ENCODE peak calls at places on chromosomes 1 and 21, in nine cellular contexts. One of them, this sample, is unnamed.
A peak's percentile ranks its signal among the peaks of the same experiment; 100 is the strongest.

GRCh38 chr1:7644906-7645750 is 126.0 kb upstream of the VAMP3 start:
- DNase-seq in NCI-H524: peak; percentile 81
- DNase-seq in activated T-cell treated with anti-CD3 and anti-CD28 coated beads, Interleukin-2, amount 50 U/mL, for 1 hour: no peak
- DNase-seq in LoVo: no peak
- DNase-seq in tibial artery: no peak
- DNase-seq in CD4-positive, alpha-beta memory T cell: no peak
- DNase-seq in nephron progenitor cell: no peak
- DNase-seq in stimulated activated CD4-positive, alpha-beta T cell treated with anti-CD3 and anti-CD28 coated beads, Interleukin-1b, Interleukin-23, amount 100 ng/mL, for 24 hours: no peak
- DNase-seq in IMR-90: peak; percentile 70
- DNase-seq in this sample: no peak

GRCh38 chr1:162248854-162249535 is 127.7 kb downstream of the SPATA46 start:
- DNase-seq in LoVo: no peak
- DNase-seq in CD4-positive, alpha-beta memory T cell: no peak
- DNase-seq in nephron progenitor cell: no peak
- DNase-seq in IMR-90: no peak
- DNase-seq in activated T-cell treated with anti-CD3 and anti-CD28 coated beads, Interleukin-2, amount 50 U/mL, for 1 hour: no peak
- DNase-seq in stimulated activated CD4-positive, alpha-beta T cell treated with anti-CD3 and anti-CD28 coated beads, Interleukin-1b, Interleukin-23, amount 100 ng/mL, for 24 hours: no peak
- DNase-seq in NCI-H524: no peak
- DNase-seq in tibial artery: no peak
- DNase-seq in this sample: no peak

GRCh38 chr1:38030596-38031512 is 15.7 kb downstream of the POU3F1 start:
- DNase-seq in LoVo: no peak
- DNase-seq in stimulated activated CD4-positive, alpha-beta T cell treated with anti-CD3 and anti-CD28 coated beads, Interleukin-1b, Interleukin-23, amount 100 ng/mL, for 24 hours: no peak
- DNase-seq in tibial artery: no peak
- DNase-seq in NCI-H524: no peak
- DNase-seq in nephron progenitor cell: no peak
- DNase-seq in CD4-positive, alpha-beta memory T cell: no peak
- DNase-seq in IMR-90: no peak
- DNase-seq in activated T-cell treated with anti-CD3 and anti-CD28 coated beads, Interleukin-2, amount 50 U/mL, for 1 hour: no peak
- DNase-seq in this sample: no peak

GRCh38 chr1:66316464-66317155 is 217.3 kb upstream of the SGIP1 start:
- DNase-seq in nephron progenitor cell: no peak
- DNase-seq in LoVo: no peak
- DNase-seq in activated T-cell treated with anti-CD3 and anti-CD28 coated beads, Interleukin-2, amount 50 U/mL, for 1 hour: no peak
- DNase-seq in stimulated activated CD4-positive, alpha-beta T cell treated with anti-CD3 and anti-CD28 coated beads, Interleukin-1b, Interleukin-23, amount 100 ng/mL, for 24 hours: no peak
- DNase-seq in IMR-90: peak; percentile 23
- DNase-seq in NCI-H524: no peak
- DNase-seq in tibial artery: no peak
- DNase-seq in CD4-positive, alpha-beta memory T cell: no peak
- DNase-seq in this sample: peak; percentile 14

GRCh38 chr1:202578001-202578500 is 132.2 kb downstream of the SYT2 start:
- DNase-seq in stimulated activated CD4-positive, alpha-beta T cell treated with anti-CD3 and anti-CD28 coated beads, Interleukin-1b, Interleukin-23, amount 100 ng/mL, for 24 hours: no peak
- DNase-seq in NCI-H524: peak; percentile 29
- DNase-seq in IMR-90: peak; percentile 87
- DNase-seq in LoVo: no peak
- DNase-seq in nephron progenitor cell: no peak
- DNase-seq in activated T-cell treated with anti-CD3 and anti-CD28 coated beads, Interleukin-2, amount 50 U/mL, for 1 hour: no peak
- DNase-seq in CD4-positive, alpha-beta memory T cell: no peak
- DNase-seq in tibial artery: no peak
- DNase-seq in this sample: no peak

GRCh38 chr1:31581821-31582810 is 5.8 kb downstream of the TINAGL1 start:
- DNase-seq in CD4-positive, alpha-beta memory T cell: no peak
- DNase-seq in stimulated activated CD4-positive, alpha-beta T cell treated with anti-CD3 and anti-CD28 coated beads, Interleukin-1b, Interleukin-23, amount 100 ng/mL, for 24 hours: no peak
- DNase-seq in LoVo: peak; percentile 63
- DNase-seq in activated T-cell treated with anti-CD3 and anti-CD28 coated beads, Interleukin-2, amount 50 U/mL, for 1 hour: no peak
- DNase-seq in IMR-90: no peak
- DNase-seq in tibial artery: no peak
- DNase-seq in nephron progenitor cell: no peak
- DNase-seq in NCI-H524: no peak
- DNase-seq in this sample: no peak

GRCh38 chr1:160797861-160798273 is 1.9 kb downstream of the LY9 start:
- DNase-seq in LoVo: no peak
- DNase-seq in tibial artery: no peak
- DNase-seq in IMR-90: no peak
- DNase-seq in CD4-positive, alpha-beta memory T cell: peak; percentile 75
- DNase-seq in stimulated activated CD4-positive, alpha-beta T cell treated with anti-CD3 and anti-CD28 coated beads, Interleukin-1b, Interleukin-23, amount 100 ng/mL, for 24 hours: no peak
- DNase-seq in nephron progenitor cell: no peak
- DNase-seq in activated T-cell treated with anti-CD3 and anti-CD28 coated beads, Interleukin-2, amount 50 U/mL, for 1 hour: peak; percentile 59
- DNase-seq in NCI-H524: no peak
- DNase-seq in this sample: peak; percentile 71

GRCh38 chr1:245380790-245381535 is 226.2 kb downstream of the KIF26B start:
- DNase-seq in IMR-90: no peak
- DNase-seq in activated T-cell treated with anti-CD3 and anti-CD28 coated beads, Interleukin-2, amount 50 U/mL, for 1 hour: no peak
- DNase-seq in tibial artery: no peak
- DNase-seq in LoVo: no peak
- DNase-seq in CD4-positive, alpha-beta memory T cell: no peak
- DNase-seq in nephron progenitor cell: no peak
- DNase-seq in stimulated activated CD4-positive, alpha-beta T cell treated with anti-CD3 and anti-CD28 coated beads, Interleukin-1b, Interleukin-23, amount 100 ng/mL, for 24 hours: no peak
- DNase-seq in NCI-H524: no peak
- DNase-seq in this sample: no peak

GRCh38 chr21:33458861-33459260 is 20.9 kb downstream of the TMEM50B start:
- DNase-seq in IMR-90: peak; percentile 19
- DNase-seq in activated T-cell treated with anti-CD3 and anti-CD28 coated beads, Interleukin-2, amount 50 U/mL, for 1 hour: no peak
- DNase-seq in nephron progenitor cell: no peak
- DNase-seq in stimulated activated CD4-positive, alpha-beta T cell treated with anti-CD3 and anti-CD28 coated beads, Interleukin-1b, Interleukin-23, amount 100 ng/mL, for 24 hours: no peak
- DNase-seq in NCI-H524: no peak
- DNase-seq in CD4-positive, alpha-beta memory T cell: no peak
- DNase-seq in tibial artery: no peak
- DNase-seq in LoVo: no peak
- DNase-seq in this sample: no peak

GRCh38 chr1:150613061-150613920 is 16.1 kb downstream of the ENSA start:
- DNase-seq in nephron progenitor cell: no peak
- DNase-seq in activated T-cell treated with anti-CD3 and anti-CD28 coated beads, Interleukin-2, amount 50 U/mL, for 1 hour: no peak
- DNase-seq in CD4-positive, alpha-beta memory T cell: peak; percentile 46
- DNase-seq in LoVo: peak; percentile 84
- DNase-seq in stimulated activated CD4-positive, alpha-beta T cell treated with anti-CD3 and anti-CD28 coated beads, Interleukin-1b, Interleukin-23, amount 100 ng/mL, for 24 hours: no peak
- DNase-seq in tibial artery: no peak
- DNase-seq in IMR-90: peak; percentile 98
- DNase-seq in NCI-H524: no peak
- DNase-seq in this sample: peak; percentile 44

GRCh38 chr1:225554216-225554812 is 98.6 kb downstream of the ENAH start:
- DNase-seq in CD4-positive, alpha-beta memory T cell: peak; percentile 19
- DNase-seq in NCI-H524: no peak
- DNase-seq in tibial artery: no peak
- DNase-seq in stimulated activated CD4-positive, alpha-beta T cell treated with anti-CD3 and anti-CD28 coated beads, Interleukin-1b, Interleukin-23, amount 100 ng/mL, for 24 hours: no peak
- DNase-seq in LoVo: peak; percentile 27
- DNase-seq in activated T-cell treated with anti-CD3 and anti-CD28 coated beads, Interleukin-2, amount 50 U/mL, for 1 hour: no peak
- DNase-seq in IMR-90: peak; percentile 44
- DNase-seq in nephron progenitor cell: no peak
- DNase-seq in this sample: peak; percentile 11

GRCh38 chr1:218865591-218865990 is 308.1 kb upstream of the LYPLAL1 start:
- DNase-seq in activated T-cell treated with anti-CD3 and anti-CD28 coated beads, Interleukin-2, amount 50 U/mL, for 1 hour: no peak
- DNase-seq in nephron progenitor cell: no peak
- DNase-seq in LoVo: no peak
- DNase-seq in IMR-90: peak; percentile 47
- DNase-seq in stimulated activated CD4-positive, alpha-beta T cell treated with anti-CD3 and anti-CD28 coated beads, Interleukin-1b, Interleukin-23, amount 100 ng/mL, for 24 hours: no peak
- DNase-seq in CD4-positive, alpha-beta memory T cell: no peak
- DNase-seq in tibial artery: no peak
- DNase-seq in NCI-H524: no peak
- DNase-seq in this sample: no peak

GRCh38 chr1:186753241-186753640 is 73.0 kb upstream of the PTGS2 start:
- DNase-seq in activated T-cell treated with anti-CD3 and anti-CD28 coated beads, Interleukin-2, amount 50 U/mL, for 1 hour: no peak
- DNase-seq in stimulated activated CD4-positive, alpha-beta T cell treated with anti-CD3 and anti-CD28 coated beads, Interleukin-1b, Interleukin-23, amount 100 ng/mL, for 24 hours: no peak
- DNase-seq in LoVo: no peak
- DNase-seq in CD4-positive, alpha-beta memory T cell: no peak
- DNase-seq in nephron progenitor cell: no peak
- DNase-seq in tibial artery: no peak
- DNase-seq in IMR-90: peak; percentile 6
- DNase-seq in NCI-H524: no peak
- DNase-seq in this sample: no peak

GRCh38 chr1:9671377-9672140 is 20.0 kb downstream of the PIK3CD start:
- DNase-seq in CD4-positive, alpha-beta memory T cell: no peak
- DNase-seq in activated T-cell treated with anti-CD3 and anti-CD28 coated beads, Interleukin-2, amount 50 U/mL, for 1 hour: no peak
- DNase-seq in nephron progenitor cell: no peak
- DNase-seq in LoVo: peak; percentile 41
- DNase-seq in tibial artery: no peak
- DNase-seq in stimulated activated CD4-positive, alpha-beta T cell treated with anti-CD3 and anti-CD28 coated beads, Interleukin-1b, Interleukin-23, amount 100 ng/mL, for 24 hours: no peak
- DNase-seq in IMR-90: peak; percentile 84
- DNase-seq in NCI-H524: no peak
- DNase-seq in this sample: no peak

GRCh38 chr1:153357853-153358690 is at the start of gene S100A9:
- DNase-seq in IMR-90: no peak
- DNase-seq in tibial artery: no peak
- DNase-seq in activated T-cell treated with anti-CD3 and anti-CD28 coated beads, Interleukin-2, amount 50 U/mL, for 1 hour: no peak
- DNase-seq in CD4-positive, alpha-beta memory T cell: no peak
- DNase-seq in stimulated activated CD4-positive, alpha-beta T cell treated with anti-CD3 and anti-CD28 coated beads, Interleukin-1b, Interleukin-23, amount 100 ng/mL, for 24 hours: no peak
- DNase-seq in NCI-H524: no peak
- DNase-seq in LoVo: no peak
- DNase-seq in nephron progenitor cell: no peak
- DNase-seq in this sample: no peak

GRCh38 chr1:17167041-17167782 is 37.7 kb upstream of the PADI1 start:
- DNase-seq in NCI-H524: no peak
- DNase-seq in nephron progenitor cell: no peak
- DNase-seq in activated T-cell treated with anti-CD3 and anti-CD28 coated beads, Interleukin-2, amount 50 U/mL, for 1 hour: no peak
- DNase-seq in CD4-positive, alpha-beta memory T cell: no peak
- DNase-seq in tibial artery: no peak
- DNase-seq in stimulated activated CD4-positive, alpha-beta T cell treated with anti-CD3 and anti-CD28 coated beads, Interleukin-1b, Interleukin-23, amount 100 ng/mL, for 24 hours: no peak
- DNase-seq in IMR-90: no peak
- DNase-seq in LoVo: no peak
- DNase-seq in this sample: no peak

GRCh38 chr21:31335957-31336738 is 7.9 kb downstream of the TIAM1 start:
- DNase-seq in nephron progenitor cell: no peak
- DNase-seq in activated T-cell treated with anti-CD3 and anti-CD28 coated beads, Interleukin-2, amount 50 U/mL, for 1 hour: no peak
- DNase-seq in IMR-90: peak; percentile 95
- DNase-seq in CD4-positive, alpha-beta memory T cell: no peak
- DNase-seq in stimulated activated CD4-positive, alpha-beta T cell treated with anti-CD3 and anti-CD28 coated beads, Interleukin-1b, Interleukin-23, amount 100 ng/mL, for 24 hours: no peak
- DNase-seq in LoVo: peak; percentile 29
- DNase-seq in tibial artery: no peak
- DNase-seq in NCI-H524: no peak
- DNase-seq in this sample: no peak

GRCh38 chr1:109557520-109557919 is 9.1 kb downstream of the GNAI3 start:
- DNase-seq in NCI-H524: no peak
- DNase-seq in tibial artery: no peak
- DNase-seq in IMR-90: no peak
- DNase-seq in CD4-positive, alpha-beta memory T cell: no peak
- DNase-seq in activated T-cell treated with anti-CD3 and anti-CD28 coated beads, Interleukin-2, amount 50 U/mL, for 1 hour: no peak
- DNase-seq in stimulated activated CD4-positive, alpha-beta T cell treated with anti-CD3 and anti-CD28 coated beads, Interleukin-1b, Interleukin-23, amount 100 ng/mL, for 24 hours: no peak
- DNase-seq in nephron progenitor cell: no peak
- DNase-seq in LoVo: no peak
- DNase-seq in this sample: no peak

GRCh38 chr1:228933753-228934152 is 198.5 kb downstream of the RHOU start:
- DNase-seq in CD4-positive, alpha-beta memory T cell: no peak
- DNase-seq in tibial artery: no peak
- DNase-seq in nephron progenitor cell: no peak
- DNase-seq in IMR-90: no peak
- DNase-seq in activated T-cell treated with anti-CD3 and anti-CD28 coated beads, Interleukin-2, amount 50 U/mL, for 1 hour: no peak
- DNase-seq in stimulated activated CD4-positive, alpha-beta T cell treated with anti-CD3 and anti-CD28 coated beads, Interleukin-1b, Interleukin-23, amount 100 ng/mL, for 24 hours: no peak
- DNase-seq in LoVo: no peak
- DNase-seq in NCI-H524: no peak
- DNase-seq in this sample: no peak

GRCh38 chr1:52672946-52673345 is 25.2 kb downstream of the COA7 start:
- DNase-seq in IMR-90: no peak
- DNase-seq in nephron progenitor cell: no peak
- DNase-seq in NCI-H524: no peak
- DNase-seq in LoVo: no peak
- DNase-seq in CD4-positive, alpha-beta memory T cell: no peak
- DNase-seq in stimulated activated CD4-positive, alpha-beta T cell treated with anti-CD3 and anti-CD28 coated beads, Interleukin-1b, Interleukin-23, amount 100 ng/mL, for 24 hours: no peak
- DNase-seq in tibial artery: no peak
- DNase-seq in activated T-cell treated with anti-CD3 and anti-CD28 coated beads, Interleukin-2, amount 50 U/mL, for 1 hour: no peak
- DNase-seq in this sample: no peak

GRCh38 chr1:203406446-203407045 is 55.6 kb upstream of the FMOD start:
- DNase-seq in CD4-positive, alpha-beta memory T cell: no peak
- DNase-seq in LoVo: no peak
- DNase-seq in activated T-cell treated with anti-CD3 and anti-CD28 coated beads, Interleukin-2, amount 50 U/mL, for 1 hour: no peak
- DNase-seq in IMR-90: no peak
- DNase-seq in nephron progenitor cell: no peak
- DNase-seq in NCI-H524: no peak
- DNase-seq in stimulated activated CD4-positive, alpha-beta T cell treated with anti-CD3 and anti-CD28 coated beads, Interleukin-1b, Interleukin-23, amount 100 ng/mL, for 24 hours: no peak
- DNase-seq in tibial artery: peak; percentile 84
- DNase-seq in this sample: no peak

GRCh38 chr1:39788426-39788757 is 273 bp downstream of the BMP8B start:
- DNase-seq in tibial artery: no peak
- DNase-seq in IMR-90: no peak
- DNase-seq in nephron progenitor cell: peak; percentile 50
- DNase-seq in stimulated activated CD4-positive, alpha-beta T cell treated with anti-CD3 and anti-CD28 coated beads, Interleukin-1b, Interleukin-23, amount 100 ng/mL, for 24 hours: no peak
- DNase-seq in CD4-positive, alpha-beta memory T cell: no peak
- DNase-seq in LoVo: no peak
- DNase-seq in activated T-cell treated with anti-CD3 and anti-CD28 coated beads, Interleukin-2, amount 50 U/mL, for 1 hour: no peak
- DNase-seq in NCI-H524: no peak
- DNase-seq in this sample: no peak

GRCh38 chr1:23331713-23332112 is 12.4 kb downstream of the HNRNPR start:
- DNase-seq in CD4-positive, alpha-beta memory T cell: no peak
- DNase-seq in stimulated activated CD4-positive, alpha-beta T cell treated with anti-CD3 and anti-CD28 coated beads, Interleukin-1b, Interleukin-23, amount 100 ng/mL, for 24 hours: no peak
- DNase-seq in activated T-cell treated with anti-CD3 and anti-CD28 coated beads, Interleukin-2, amount 50 U/mL, for 1 hour: no peak
- DNase-seq in LoVo: no peak
- DNase-seq in nephron progenitor cell: no peak
- DNase-seq in IMR-90: no peak
- DNase-seq in tibial artery: no peak
- DNase-seq in NCI-H524: no peak
- DNase-seq in this sample: no peak

GRCh38 chr1:31510853-31511789 is 65.2 kb upstream of the TINAGL1 start:
- DNase-seq in stimulated activated CD4-positive, alpha-beta T cell treated with anti-CD3 and anti-CD28 coated beads, Interleukin-1b, Interleukin-23, amount 100 ng/mL, for 24 hours: no peak
- DNase-seq in tibial artery: no peak
- DNase-seq in nephron progenitor cell: no peak
- DNase-seq in NCI-H524: no peak
- DNase-seq in CD4-positive, alpha-beta memory T cell: no peak
- DNase-seq in activated T-cell treated with anti-CD3 and anti-CD28 coated beads, Interleukin-2, amount 50 U/mL, for 1 hour: no peak
- DNase-seq in IMR-90: no peak
- DNase-seq in LoVo: peak; percentile 63
- DNase-seq in this sample: no peak